ENCODE peak calls at places on chromosomes 16 and 17, in six cellular contexts. C is GM06990, V is progenitor cell of endocrine pancreas, Z is GM12864, W is foreskin fibroblast, Y is upper lobe of right lung. B is an unnamed sample.

GRCh38 chr17:32117399-32117798 is 24.9 kb upstream of the RHOT1 start:
- DNase-seq in W (no peak), Z (no peak), Y (no peak), V (no peak), C (no peak), B (no peak)

GRCh38 chr16:68388124-68388523 is 60.2 kb downstream of the SMPD3 start:
- DNase-seq in Z (no peak), V (no peak), Y (no peak), W (no peak), C (no peak), B (no peak)

GRCh38 chr17:45073414-45074070 is 12.4 kb downstream of the NMT1 start:
- DNase-seq in V (no peak), Z (no peak), C (no peak), Y (no peak), W (peak), B (no peak)

GRCh38 chr16:66878067-66878466 is 2.2 kb upstream of the PDP2 start:
- DNase-seq in V (no peak), C (peak), Y (no peak), Z (no peak), W (no peak), B (no peak)

GRCh38 chr17:73657473-73658116 is 13.3 kb upstream of the SDK2 start:
- DNase-seq in C (no peak), W (no peak), V (peak), Y (peak), Z (no peak), B (peak)

GRCh38 chr17:44969144-44969780 is 1.2 kb upstream of the C1QL1 start:
- DNase-seq in W (no peak), Y (no peak), C (no peak), V (no peak), Z (no peak), B (no peak)

GRCh38 chr16:85136213-85136704 is 24.0 kb upstream of the CIBAR2 start:
- DNase-seq in C (no peak), Z (no peak), Y (peak), V (no peak), W (no peak), B (peak)

GRCh38 chr17:38706625-38707298 is 1.7 kb downstream of the MLLT6 start:
- DNase-seq in Z (no peak), C (no peak), Y (no peak), V (no peak), W (no peak), B (no peak)

GRCh38 chr17:80877095-80877828 is 114.4 kb upstream of the CHMP6 start:
- DNase-seq in Z (peak), V (no peak), Y (no peak), W (no peak), C (peak), B (no peak)

GRCh38 chr17:66667491-66668030 is 167.4 kb upstream of the CACNG5 start:
- DNase-seq in Y (no peak), Z (peak), W (no peak), V (no peak), C (no peak), B (no peak)

GRCh38 chr16:85465328-85466307 is 147.5 kb upstream of the GSE1 start:
- DNase-seq in V (no peak), Z (no peak), C (no peak), W (peak), Y (no peak), B (no peak)

GRCh38 chr17:66904760-66905637 is 59.5 kb upstream of the CACNG4 start:
- DNase-seq in Y (peak), W (no peak), Z (no peak), C (no peak), V (no peak), B (no peak)

GRCh38 chr17:6648181-6648580 is 3.2 kb downstream of the MED31 start:
- DNase-seq in V (no peak), C (no peak), Y (no peak), Z (no peak), W (no peak), B (no peak)

GRCh38 chr16:56658476-56658875 is 717 bp downstream of the MT1F start:
- DNase-seq in W (no peak), C (no peak), Y (no peak), V (no peak), Z (no peak), B (no peak)

GRCh38 chr16:88940196-88941050 is 36.6 kb downstream of the CBFA2T3 start:
- DNase-seq in C (no peak), W (no peak), Z (no peak), V (no peak), Y (no peak), B (peak)

GRCh38 chr17:65374966-65375365 is 186.5 kb downstream of the AXIN2 start:
- DNase-seq in C (no peak), Z (no peak), Y (no peak), V (no peak), W (no peak), B (no peak)

GRCh38 chr17:77824102-77824779 is 134.3 kb upstream of the TNRC6C start:
- DNase-seq in C (no peak), W (no peak), Y (peak), V (no peak), Z (no peak), B (no peak)

GRCh38 chr17:2749784-2750181 is 331 bp upstream of the CCDC92B start:
- DNase-seq in Z (no peak), V (peak), Y (peak), W (peak), C (peak), B (peak)

GRCh38 chr17:45906927-45907622 is 12.7 kb downstream of the MAPT start:
- DNase-seq in V (no peak), Z (no peak), C (no peak), W (no peak), Y (no peak), B (no peak)

GRCh38 chr16:70572050-70572925 is 48.7 kb downstream of the SF3B3 start:
- DNase-seq in Y (no peak), W (no peak), C (no peak), V (no peak), Z (no peak), B (no peak)

GRCh38 chr16:180101-180920 is at the start of gene HBQ1:
- DNase-seq in Z (no peak), V (peak), W (no peak), Y (no peak), C (peak), B (peak)

GRCh38 chr16:30472328-30472942 is at the start of gene ITGAL:
- DNase-seq in Z (peak), W (no peak), Y (peak), V (no peak), C (peak), B (no peak)

GRCh38 chr17:67610061-67610460 is 107.7 kb upstream of the NOL11 start:
- DNase-seq in Z (no peak), V (no peak), C (no peak), W (no peak), Y (no peak), B (no peak)

GRCh38 chr16:31246296-31246695 is 13.5 kb upstream of the ITGAM start:
- DNase-seq in V (no peak), Z (no peak), W (no peak), C (no peak), Y (no peak), B (no peak)

GRCh38 chr16:59707441-59707840 is 973.3 kb upstream of the GOT2 start:
- DNase-seq in C (no peak), Y (no peak), V (no peak), Z (no peak), W (no peak), B (no peak)

GRCh38 chr17:62597150-62597549 is 30.3 kb upstream of the MRC2 start:
- DNase-seq in W (no peak), C (no peak), Z (no peak), V (no peak), Y (no peak), B (no peak)

GRCh38 chr17:57444632-57445031 is 188.3 kb downstream of the MSI2 start:
- DNase-seq in W (no peak), C (no peak), V (no peak), Z (no peak), Y (no peak), B (no peak)

GRCh38 chr17:48505788-48506187 is 25.0 kb downstream of the HOXB1 start:
- DNase-seq in C (peak), W (peak), Y (no peak), Z (peak), V (no peak), B (no peak)

DNA sequence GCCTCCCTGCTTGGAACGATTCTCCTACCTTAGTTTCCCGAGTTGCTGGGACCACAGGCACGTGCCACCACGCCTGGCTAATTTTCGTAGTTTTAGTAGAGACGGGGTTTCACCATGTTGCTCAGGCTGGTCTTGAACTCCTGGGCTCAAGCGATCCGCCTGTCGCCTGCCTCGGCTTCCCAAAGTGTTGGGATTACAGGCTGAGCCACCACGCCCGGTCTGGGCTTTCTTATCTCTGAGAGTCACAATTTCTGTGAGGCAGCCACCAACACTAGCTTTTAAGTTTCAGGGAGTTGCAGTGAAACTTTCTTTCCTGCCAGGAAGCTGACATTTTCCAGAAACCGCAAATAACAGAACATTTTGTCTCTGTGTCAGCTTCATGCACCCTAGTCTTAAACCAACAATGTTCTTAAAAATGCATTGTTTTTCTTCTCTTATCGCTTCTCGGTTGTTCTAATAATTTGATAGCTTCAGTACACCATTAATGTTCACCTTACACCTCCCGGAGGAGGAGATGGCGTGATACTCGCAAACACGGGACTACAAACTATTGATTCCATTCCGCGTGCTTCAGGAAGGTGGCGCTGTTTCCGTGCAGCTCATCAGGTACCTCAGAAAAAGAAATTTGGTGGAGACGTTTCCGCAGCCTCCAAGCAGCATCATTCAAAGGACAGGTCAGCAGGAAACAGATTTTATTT is 7.4 kb upstream of the DHRS7B start:
- DNase-seq in Y (peak), C (no peak), Z (no peak), V (peak), W (peak), B (peak)
- TF ChIP-seq CTCF in Y (peak), C (peak), Z (peak), V (peak), W (peak), B (peak)

GRCh38 chr17:4584835-4585187 is 482 bp downstream of the SMTNL2 start:
- DNase-seq in W (no peak), V (no peak), Z (no peak), Y (peak), C (no peak), B (no peak)
- TF ChIP-seq CTCF in W (no peak), V (no peak), Z (no peak), Y (no peak), C (no peak), B (no peak)

GRCh38 chr17:16922386-16923096 is 49.4 kb downstream of the TNFRSF13B start:
- DNase-seq in C (no peak), V (no peak), Z (no peak), W (no peak), Y (peak), B (no peak)
- TF ChIP-seq CTCF in C (peak), V (no peak), Z (peak), W (no peak), Y (peak), B (no peak)

GRCh38 chr17:307295-307691 is 45.3 kb downstream of the RPH3AL start:
- DNase-seq in W (no peak), Y (no peak), C (no peak), Z (no peak), V (no peak), B (peak)

GRCh38 chr17:311119-311848 is 41.3 kb downstream of the RPH3AL start:
- DNase-seq in Z (no peak), V (no peak), Y (peak), C (no peak), W (no peak), B (peak)

GRCh38 chr17:307741-308507 is 44.7 kb downstream of the RPH3AL start:
- DNase-seq in W (no peak), Y (no peak), V (no peak), Z (no peak), C (no peak), B (peak)

GRCh38 chr17:310111-311010 is 42.2 kb downstream of the RPH3AL start:
- DNase-seq in Z (no peak), C (no peak), V (no peak), W (no peak), Y (peak), B (peak)

GRCh38 chr17:309361-309888 is 43.2 kb downstream of the RPH3AL start:
- DNase-seq in Z (no peak), V (peak), W (no peak), Y (peak), C (peak), B (peak)
- TF ChIP-seq CTCF in Z (peak), V (peak), W (peak), Y (peak), C (peak), B (peak)